ENCODE peak calls at places on chromosome 1, in four cellular contexts. J is EL, H is kidney tubule cell, G is SJSA1. U is an unnamed sample.

GRCh38 chr1:15684042-15684461 is at the start of gene PLEKHM2:
- DNase-seq in J (peak; percentile 46), H (peak; percentile 52), G (no peak), U (no peak)

GRCh38 chr1:45668526-45668925 is 17.8 kb downstream of the GPBP1L1 start:
- DNase-seq in J (no peak), H (no peak), G (no peak), U (no peak)

GRCh38 chr1:204971700-204972336 is 71.2 kb upstream of the CNTN2 start:
- DNase-seq in J (peak; percentile 78), H (peak; percentile 69), G (no peak), U (peak; percentile 56)

GRCh38 chr1:197330213-197330612 is 62.2 kb downstream of the CRB1 start:
- DNase-seq in J (no peak), H (no peak), G (no peak), U (no peak)

GRCh38 chr1:12604114-12604874 is 13.7 kb downstream of the DHRS3 start:
- DNase-seq in J (peak; percentile 97), H (peak; percentile 94), G (peak; percentile 91), U (peak; percentile 99)

GRCh38 chr1:204627436-204627835 is 58.1 kb downstream of the LRRN2 start:
- DNase-seq in J (no peak), H (no peak), G (no peak), U (no peak)

GRCh38 chr1:206708058-206708457 is 23.4 kb downstream of the MAPKAPK2 start:
- DNase-seq in J (no peak), H (peak; percentile 22), G (no peak), U (no peak)

GRCh38 chr1:206489980-206490534 is 17.3 kb upstream of the RASSF5 start:
- DNase-seq in J (peak; percentile 67), H (peak; percentile 69), G (peak; percentile 81), U (no peak)

U was measured in pulmonary artery endothelial cell.